ENCODE peak calls at places on chromosomes 6 and 20, in seven cellular contexts. X is endothelial cell, V is GM20000, Y is cardiac fibroblast, P is tibial artery, D is GM12865, B is HCT116. I is an unnamed sample.

GRCh38 chr6:68639211-68639610 is 4.1 kb downstream of the ADGRB3 start:
- DNase-seq in X (no peak), V (no peak), Y (no peak), P (no peak), D (no peak), B (no peak), I (no peak)

GRCh38 chr6:111013144-111013905 is 31.5 kb downstream of the RPF2 start:
- DNase-seq in X (no peak), V (no peak), Y (peak; percentile 21), P (no peak), D (no peak), B (no peak), I (no peak)

GRCh38 chr20:59701236-59701635 is 96.9 kb downstream of the PHACTR3 start:
- DNase-seq in X (no peak), V (no peak), Y (no peak), P (no peak), D (no peak), B (no peak), I (no peak)

GRCh38 chr20:40470313-40471260 is 218.4 kb downstream of the MAFB start:
- DNase-seq in X (no peak), V (no peak), Y (no peak), P (peak; percentile 40), D (no peak), B (no peak), I (no peak)

GRCh38 chr20:63843778-63844177 is 12.7 kb upstream of the ZBTB46 start:
- DNase-seq in X (no peak), V (no peak), Y (no peak), P (no peak), D (no peak), B (no peak), I (no peak)

GRCh38 chr6:83221886-83222479 is 28.8 kb downstream of the RWDD2A start:
- DNase-seq in X (no peak), V (peak; percentile 36), Y (peak; percentile 71), P (no peak), D (peak; percentile 49), B (peak; percentile 18), I (no peak)

GRCh38 chr20:1773816-1774215 is 116.2 kb upstream of the SIRPG start:
- DNase-seq in X (no peak), V (no peak), Y (no peak), P (no peak), D (no peak), B (no peak), I (no peak)

GRCh38 chr20:33719277-33719988 is 677 bp downstream of the PXMP4 start:
- DNase-seq in X (no peak), V (no peak), Y (no peak), P (no peak), D (no peak), B (no peak), I (no peak)

GRCh38 chr20:40892642-40893041 is 136.0 kb upstream of the TOP1 start:
- DNase-seq in X (no peak), V (no peak), Y (no peak), P (no peak), D (peak; percentile 35), B (no peak), I (no peak)

GRCh38 chr6:133057352-133057751 is 183.8 kb upstream of the EYA4 start:
- DNase-seq in X (no peak), V (no peak), Y (no peak), P (no peak), D (no peak), B (no peak), I (no peak)

DNA sequence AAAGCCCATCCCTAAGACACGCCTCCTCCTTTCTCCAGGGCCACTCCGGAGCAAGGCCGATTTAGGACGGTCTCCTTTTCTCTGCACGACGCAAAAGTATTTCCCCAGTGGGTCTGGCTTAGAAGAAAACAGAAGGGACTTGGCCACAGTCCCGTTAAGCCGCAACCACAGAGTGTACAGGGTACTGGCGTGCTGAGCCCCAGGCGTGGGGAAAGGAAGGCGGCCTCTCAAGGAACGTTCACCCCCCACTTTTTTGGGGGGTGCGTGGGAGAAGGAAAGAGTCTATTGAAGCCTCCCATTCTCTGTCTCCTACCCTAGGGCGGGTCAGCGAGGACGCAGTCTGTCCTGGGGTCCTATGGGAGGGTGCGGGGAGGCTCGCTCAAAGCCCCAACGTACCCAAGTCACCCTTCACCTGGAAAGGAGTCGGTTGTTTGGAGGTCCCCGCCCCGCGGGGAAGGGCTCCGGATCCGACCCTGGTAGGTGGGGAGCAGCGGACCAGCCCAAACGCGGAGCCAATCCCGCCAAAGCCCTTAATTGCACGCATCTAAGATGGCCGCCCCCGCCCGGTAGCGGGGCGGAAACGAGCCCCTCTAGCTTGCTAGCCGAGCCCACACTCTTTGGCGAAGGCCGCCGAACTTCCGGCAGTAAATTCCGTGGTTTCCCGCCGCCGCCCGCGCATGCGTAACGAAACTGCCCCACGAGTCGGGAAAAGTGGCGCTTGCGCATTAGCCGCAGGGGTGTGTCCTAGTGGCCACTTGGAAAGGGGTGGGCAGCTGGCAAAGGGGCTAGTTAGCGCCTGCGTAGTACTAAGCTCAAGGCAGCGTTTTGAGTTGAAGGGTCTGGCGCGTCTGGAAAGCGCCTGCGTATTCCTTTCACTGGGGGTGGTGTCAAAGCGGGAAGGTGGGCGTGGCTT is at the start of gene OARD1:
- DNase-seq in X (peak; percentile 99), V (peak; percentile 63), Y (peak; percentile 92), P (peak; percentile 99), D (peak; percentile 99), B (peak; percentile 98), I (peak; percentile 99)
- TF ChIP-seq CTCF in X (no peak), V (no peak), Y (no peak), P (no peak), D (no peak), B (no peak), I (no peak)

GRCh38 chr20:50931048-50931305 is 260 bp downstream of the ADNP start:
- DNase-seq in X (no peak), V (peak; percentile 81), Y (no peak), P (no peak), D (no peak), B (no peak), I (no peak)
- TF ChIP-seq CTCF in X (no peak), V (no peak), Y (no peak), P (no peak), D (no peak), B (no peak), I (no peak)

DNA sequence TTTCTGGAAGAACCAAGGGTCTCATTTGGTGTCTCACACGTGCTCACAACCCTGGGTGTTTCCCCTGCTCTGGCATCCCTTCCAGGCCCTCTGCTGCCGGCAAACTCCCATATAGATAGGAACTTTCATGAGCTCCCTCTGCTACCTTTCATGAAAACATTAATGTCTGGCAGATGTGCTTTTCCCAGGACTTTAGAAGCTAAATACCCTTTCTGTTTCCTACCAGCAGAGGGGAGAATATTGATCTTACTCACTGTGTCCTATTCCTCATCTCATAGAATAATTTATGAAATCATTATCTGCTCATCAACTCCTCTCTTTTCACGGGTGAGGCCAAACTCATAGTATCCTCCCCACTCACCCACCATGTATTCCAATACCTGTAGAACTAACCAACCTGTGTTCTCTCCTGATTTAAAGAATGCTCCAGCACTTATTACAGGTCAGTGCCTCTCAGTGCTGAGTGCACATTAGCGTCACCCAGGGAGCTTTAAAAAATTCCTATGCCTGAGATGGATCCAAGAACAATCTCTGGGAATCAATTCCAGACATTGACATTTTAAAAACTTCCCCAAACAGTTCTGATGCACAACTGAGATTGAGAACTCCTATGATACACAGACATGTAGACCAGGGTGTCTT is 298.5 kb upstream of the JAG1 start:
- DNase-seq in X (no peak), V (no peak), Y (no peak), P (no peak), D (no peak), B (no peak), I (no peak)
- TF ChIP-seq CTCF in X (no peak), V (no peak), Y (no peak), P (no peak), D (no peak), B (no peak), I (no peak)

DNA sequence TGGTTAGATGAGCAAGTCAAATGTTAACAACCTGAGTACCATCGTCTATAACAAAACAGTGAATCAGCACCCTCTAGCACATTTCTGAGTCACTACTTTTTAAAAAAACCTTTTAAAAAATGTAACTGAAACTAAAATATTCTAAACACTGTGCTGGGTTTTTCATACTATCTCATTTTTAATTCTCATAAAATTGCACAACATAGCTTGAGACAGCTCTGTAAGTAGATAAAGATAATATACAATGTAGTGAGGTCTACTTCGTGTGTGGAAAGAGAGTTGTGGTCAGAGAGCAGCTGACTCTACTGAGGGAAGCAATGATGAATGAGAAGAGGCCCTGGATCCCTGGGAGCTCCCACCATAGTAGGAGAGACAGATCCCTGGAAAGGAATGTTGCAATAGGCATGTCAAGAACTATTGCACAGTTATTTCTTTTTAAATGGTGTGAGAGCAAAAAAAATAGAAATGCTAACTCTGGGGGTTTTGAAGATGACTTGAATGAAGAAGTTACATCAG is 13.6 kb upstream of the CALHM6 start:
- DNase-seq in X (no peak), V (no peak), Y (peak; percentile 97), P (peak; percentile 52), D (no peak), B (no peak), I (no peak)
- TF ChIP-seq CTCF in X (no peak), V (no peak), Y (no peak), P (no peak), D (no peak), B (no peak), I (no peak)

GRCh38 chr6:42819803-42820508 is 38.1 kb downstream of the BICRAL start:
- DNase-seq in X (no peak), V (no peak), Y (peak; percentile 41), P (no peak), D (peak; percentile 13), B (no peak), I (no peak)
- TF ChIP-seq CTCF in X (no peak), V (no peak), Y (peak; percentile 25), P (peak; percentile 21), D (no peak), B (peak; percentile 21), I (peak; percentile 29)